ENCODE peak calls at places on chromosome 2, in eight cellular contexts. One of them, this sample, is unnamed.
A peak's percentile ranks its signal among the peaks of the same experiment; 100 is the strongest.

GRCh38 chr2:44351676-44352075 is 9.6 kb downstream of the PREPL start:
- DNase-seq in psoas muscle: no peak
- DNase-seq in heart left ventricle: no peak
- DNase-seq in cardiac muscle cell: no peak
- DNase-seq in sigmoid colon: no peak
- DNase-seq in MCF 10A: no peak
- DNase-seq in AG04449: no peak
- DNase-seq in fibroblast of villous mesenchyme: peak; percentile 70
- DNase-seq in this sample: no peak

GRCh38 chr2:207438414-207439126 is 91.2 kb upstream of the CREB1 start:
- DNase-seq in psoas muscle: no peak
- DNase-seq in heart left ventricle: no peak
- DNase-seq in cardiac muscle cell: no peak
- DNase-seq in sigmoid colon: no peak
- DNase-seq in MCF 10A: no peak
- DNase-seq in AG04449: no peak
- DNase-seq in fibroblast of villous mesenchyme: no peak
- DNase-seq in this sample: no peak

GRCh38 chr2:174076948-174077347 is 111.8 kb upstream of the SP3 start:
- DNase-seq in psoas muscle: no peak
- DNase-seq in heart left ventricle: no peak
- DNase-seq in cardiac muscle cell: no peak
- DNase-seq in sigmoid colon: no peak
- DNase-seq in MCF 10A: no peak
- DNase-seq in AG04449: no peak
- DNase-seq in fibroblast of villous mesenchyme: no peak
- DNase-seq in this sample: no peak

GRCh38 chr2:157830696-157831570 is 45.2 kb downstream of the ACVR1 start:
- DNase-seq in psoas muscle: no peak
- DNase-seq in heart left ventricle: no peak
- DNase-seq in cardiac muscle cell: no peak
- DNase-seq in sigmoid colon: no peak
- DNase-seq in MCF 10A: peak; percentile 90
- DNase-seq in AG04449: peak; percentile 79
- DNase-seq in fibroblast of villous mesenchyme: peak; percentile 96
- DNase-seq in this sample: peak; percentile 34

GRCh38 chr2:228681426-228681825 is 499.9 kb upstream of the SPHKAP start:
- DNase-seq in psoas muscle: no peak
- DNase-seq in heart left ventricle: no peak
- DNase-seq in cardiac muscle cell: peak; percentile 43
- DNase-seq in sigmoid colon: no peak
- DNase-seq in MCF 10A: peak; percentile 67
- DNase-seq in AG04449: no peak
- DNase-seq in fibroblast of villous mesenchyme: peak; percentile 75
- DNase-seq in this sample: no peak

GRCh38 chr2:107545851-107546250 is 280.8 kb upstream of the RGPD4 start:
- DNase-seq in psoas muscle: no peak
- DNase-seq in heart left ventricle: no peak
- DNase-seq in cardiac muscle cell: no peak
- DNase-seq in sigmoid colon: no peak
- DNase-seq in MCF 10A: no peak
- DNase-seq in AG04449: no peak
- DNase-seq in fibroblast of villous mesenchyme: peak; percentile 2
- DNase-seq in this sample: no peak

GRCh38 chr2:189178726-189179606 is 595 bp downstream of the COL5A2 start:
- DNase-seq in psoas muscle: no peak
- DNase-seq in heart left ventricle: peak; percentile 29
- DNase-seq in cardiac muscle cell: peak; percentile 56
- DNase-seq in sigmoid colon: peak; percentile 72
- DNase-seq in MCF 10A: no peak
- DNase-seq in AG04449: no peak
- DNase-seq in fibroblast of villous mesenchyme: peak; percentile 95
- DNase-seq in this sample: no peak

GRCh38 chr2:13046557-13047165 is 329.9 kb downstream of the TRIB2 start:
- DNase-seq in psoas muscle: no peak
- DNase-seq in heart left ventricle: no peak
- DNase-seq in cardiac muscle cell: no peak
- DNase-seq in sigmoid colon: no peak
- DNase-seq in MCF 10A: peak; percentile 20
- DNase-seq in AG04449: no peak
- DNase-seq in fibroblast of villous mesenchyme: peak; percentile 27
- DNase-seq in this sample: no peak

GRCh38 chr2:180559766-180560165 is 420.6 kb upstream of the UBE2E3 start:
- DNase-seq in psoas muscle: no peak
- DNase-seq in heart left ventricle: no peak
- DNase-seq in cardiac muscle cell: no peak
- DNase-seq in sigmoid colon: no peak
- DNase-seq in MCF 10A: no peak
- DNase-seq in AG04449: no peak
- DNase-seq in fibroblast of villous mesenchyme: peak; percentile 21
- DNase-seq in this sample: no peak
- TF ChIP-seq CTCF in psoas muscle: no peak
- TF ChIP-seq CTCF in heart left ventricle: no peak
- TF ChIP-seq CTCF in cardiac muscle cell: no peak
- TF ChIP-seq CTCF in sigmoid colon: no peak
- TF ChIP-seq CTCF in MCF 10A: no peak
- TF ChIP-seq CTCF in AG04449: no peak
- TF ChIP-seq CTCF in fibroblast of villous mesenchyme: no peak
- TF ChIP-seq CTCF in this sample: no peak

GRCh38 chr2:32770360-32770759 is 142.5 kb downstream of the TTC27 start:
- DNase-seq in psoas muscle: no peak
- DNase-seq in heart left ventricle: no peak
- DNase-seq in cardiac muscle cell: peak; percentile 54
- DNase-seq in sigmoid colon: no peak
- DNase-seq in MCF 10A: no peak
- DNase-seq in AG04449: no peak
- DNase-seq in fibroblast of villous mesenchyme: no peak
- DNase-seq in this sample: no peak

GRCh38 chr2:32773409-32773808 is 145.6 kb downstream of the TTC27 start:
- DNase-seq in psoas muscle: no peak
- DNase-seq in heart left ventricle: no peak
- DNase-seq in cardiac muscle cell: no peak
- DNase-seq in sigmoid colon: no peak
- DNase-seq in MCF 10A: no peak
- DNase-seq in AG04449: no peak
- DNase-seq in fibroblast of villous mesenchyme: no peak
- DNase-seq in this sample: no peak

GRCh38 chr2:32775954-32776353 is 148.1 kb downstream of the TTC27 start:
- DNase-seq in psoas muscle: no peak
- DNase-seq in heart left ventricle: no peak
- DNase-seq in cardiac muscle cell: no peak
- DNase-seq in sigmoid colon: no peak
- DNase-seq in MCF 10A: no peak
- DNase-seq in AG04449: no peak
- DNase-seq in fibroblast of villous mesenchyme: no peak
- DNase-seq in this sample: no peak

GRCh38 chr2:32768387-32769174 is 140.7 kb downstream of the TTC27 start:
- DNase-seq in psoas muscle: no peak
- DNase-seq in heart left ventricle: no peak
- DNase-seq in cardiac muscle cell: no peak
- DNase-seq in sigmoid colon: no peak
- DNase-seq in MCF 10A: no peak
- DNase-seq in AG04449: no peak
- DNase-seq in fibroblast of villous mesenchyme: peak; percentile 61
- DNase-seq in this sample: no peak

GRCh38 chr2:32772623-32773221 is 144.9 kb downstream of the TTC27 start:
- DNase-seq in psoas muscle: no peak
- DNase-seq in heart left ventricle: no peak
- DNase-seq in cardiac muscle cell: peak; percentile 79
- DNase-seq in sigmoid colon: no peak
- DNase-seq in MCF 10A: peak; percentile 59
- DNase-seq in AG04449: peak; percentile 21
- DNase-seq in fibroblast of villous mesenchyme: peak; percentile 76
- DNase-seq in this sample: no peak
- TF ChIP-seq CTCF in psoas muscle: peak; percentile 77
- TF ChIP-seq CTCF in heart left ventricle: peak; percentile 89
- TF ChIP-seq CTCF in cardiac muscle cell: peak; percentile 69
- TF ChIP-seq CTCF in sigmoid colon: peak; percentile 53
- TF ChIP-seq CTCF in MCF 10A: peak; percentile 82
- TF ChIP-seq CTCF in AG04449: peak; percentile 44
- TF ChIP-seq CTCF in fibroblast of villous mesenchyme: peak; percentile 77
- TF ChIP-seq CTCF in this sample: peak; percentile 28

GRCh38 chr2:38653380-38653714 is 12.6 kb upstream of the GALM start:
- DNase-seq in psoas muscle: no peak
- DNase-seq in heart left ventricle: no peak
- DNase-seq in cardiac muscle cell: no peak
- DNase-seq in sigmoid colon: no peak
- DNase-seq in MCF 10A: no peak
- DNase-seq in AG04449: no peak
- DNase-seq in fibroblast of villous mesenchyme: no peak
- DNase-seq in this sample: no peak

GRCh38 chr2:38653715-38654494 is 12.0 kb upstream of the GALM start:
- DNase-seq in psoas muscle: no peak
- DNase-seq in heart left ventricle: no peak
- DNase-seq in cardiac muscle cell: no peak
- DNase-seq in sigmoid colon: no peak
- DNase-seq in MCF 10A: no peak
- DNase-seq in AG04449: no peak
- DNase-seq in fibroblast of villous mesenchyme: peak; percentile 12
- DNase-seq in this sample: no peak

GRCh38 chr2:38652431-38653273 is 13.3 kb upstream of the GALM start:
- DNase-seq in psoas muscle: no peak
- DNase-seq in heart left ventricle: no peak
- DNase-seq in cardiac muscle cell: no peak
- DNase-seq in sigmoid colon: no peak
- DNase-seq in MCF 10A: no peak
- DNase-seq in AG04449: no peak
- DNase-seq in fibroblast of villous mesenchyme: peak; percentile 53
- DNase-seq in this sample: no peak

GRCh38 chr2:38655441-38655840 is 10.5 kb upstream of the GALM start:
- DNase-seq in psoas muscle: no peak
- DNase-seq in heart left ventricle: no peak
- DNase-seq in cardiac muscle cell: no peak
- DNase-seq in sigmoid colon: no peak
- DNase-seq in MCF 10A: no peak
- DNase-seq in AG04449: no peak
- DNase-seq in fibroblast of villous mesenchyme: no peak
- DNase-seq in this sample: no peak

DNA sequence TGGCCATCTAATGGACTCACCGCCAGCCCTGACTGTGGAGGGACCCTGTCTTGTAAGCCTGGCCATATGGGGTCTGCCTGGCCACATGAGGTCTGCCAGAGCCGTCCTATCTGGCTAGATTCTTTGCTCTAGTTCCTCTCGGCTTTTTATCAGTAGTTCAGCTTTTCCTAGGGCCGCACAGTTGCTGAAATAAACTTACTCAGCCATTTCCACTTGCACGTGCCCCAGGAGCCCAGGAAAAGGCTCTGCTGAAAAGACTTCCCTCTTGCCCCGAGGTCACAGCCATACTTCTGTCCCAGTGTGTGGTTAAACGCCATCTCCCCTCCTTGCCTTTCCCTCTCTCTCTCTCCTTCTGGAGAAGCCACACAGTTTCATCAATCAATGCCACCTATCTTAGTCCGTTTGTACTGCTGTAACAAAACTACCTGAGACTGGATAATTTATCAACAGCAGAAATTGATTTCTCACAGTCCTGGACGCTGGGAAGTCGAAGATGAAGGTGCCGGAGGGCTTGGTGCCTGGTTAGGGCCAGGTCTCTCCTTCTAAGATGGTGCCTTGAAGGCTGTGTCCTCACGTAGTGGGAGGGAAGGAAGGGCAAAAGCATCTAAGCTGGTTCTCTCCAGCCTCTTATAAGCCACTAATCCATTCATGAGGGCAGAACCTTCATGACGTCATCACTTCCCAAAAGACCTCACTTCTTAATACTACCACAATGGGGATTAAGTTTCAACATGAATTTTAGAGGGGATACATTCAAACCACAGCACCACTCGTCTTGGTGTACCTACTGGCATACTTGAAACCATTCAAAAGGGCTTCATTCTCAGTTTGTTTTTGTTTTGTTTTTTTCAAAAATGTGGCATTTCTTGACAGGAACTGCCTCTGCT is 11.2 kb upstream of the GALM start:
- DNase-seq in psoas muscle: no peak
- DNase-seq in heart left ventricle: peak; percentile 47
- DNase-seq in cardiac muscle cell: no peak
- DNase-seq in sigmoid colon: no peak
- DNase-seq in MCF 10A: no peak
- DNase-seq in AG04449: no peak
- DNase-seq in fibroblast of villous mesenchyme: no peak
- DNase-seq in this sample: no peak
- TF ChIP-seq CTCF in psoas muscle: no peak
- TF ChIP-seq CTCF in heart left ventricle: no peak
- TF ChIP-seq CTCF in cardiac muscle cell: no peak
- TF ChIP-seq CTCF in sigmoid colon: no peak
- TF ChIP-seq CTCF in MCF 10A: no peak
- TF ChIP-seq CTCF in AG04449: no peak
- TF ChIP-seq CTCF in fibroblast of villous mesenchyme: no peak
- TF ChIP-seq CTCF in this sample: no peak

GRCh38 chr2:3078684-3079083 is 298.9 kb downstream of the EIPR1 start:
- DNase-seq in psoas muscle: no peak
- DNase-seq in heart left ventricle: no peak
- DNase-seq in cardiac muscle cell: no peak
- DNase-seq in sigmoid colon: no peak
- DNase-seq in MCF 10A: peak; percentile 13
- DNase-seq in AG04449: no peak
- DNase-seq in fibroblast of villous mesenchyme: no peak
- DNase-seq in this sample: no peak
- TF ChIP-seq CTCF in psoas muscle: no peak
- TF ChIP-seq CTCF in heart left ventricle: no peak
- TF ChIP-seq CTCF in cardiac muscle cell: no peak
- TF ChIP-seq CTCF in sigmoid colon: no peak
- TF ChIP-seq CTCF in MCF 10A: no peak
- TF ChIP-seq CTCF in AG04449: no peak
- TF ChIP-seq CTCF in fibroblast of villous mesenchyme: no peak
- TF ChIP-seq CTCF in this sample: no peak

GRCh38 chr2:213664817-213665216 is 380.6 kb downstream of the SPAG16 start:
- DNase-seq in psoas muscle: no peak
- DNase-seq in heart left ventricle: no peak
- DNase-seq in cardiac muscle cell: no peak
- DNase-seq in sigmoid colon: no peak
- DNase-seq in MCF 10A: no peak
- DNase-seq in AG04449: no peak
- DNase-seq in fibroblast of villous mesenchyme: no peak
- DNase-seq in this sample: no peak

DNA sequence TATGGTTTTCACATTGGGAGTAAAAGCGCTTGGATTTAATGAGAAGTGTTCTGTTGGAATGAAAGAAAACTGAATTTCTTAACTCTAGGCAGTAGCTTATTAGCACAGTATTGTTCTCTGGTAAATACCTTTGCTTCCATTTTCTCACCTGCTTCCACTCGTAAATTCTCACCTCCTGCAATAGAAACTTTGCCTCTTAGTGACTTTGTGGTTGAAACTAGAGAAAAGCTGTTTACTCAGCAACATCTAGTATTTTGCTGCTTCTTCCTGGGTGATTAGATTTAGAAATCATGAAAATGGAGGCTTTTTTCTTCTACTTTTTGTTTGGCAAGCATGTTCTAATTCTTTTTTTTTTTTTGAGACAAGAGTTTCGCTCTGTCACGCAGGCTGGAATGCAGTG is 385.4 kb downstream of the SPAG16 start:
- DNase-seq in psoas muscle: no peak
- DNase-seq in heart left ventricle: no peak
- DNase-seq in cardiac muscle cell: no peak
- DNase-seq in sigmoid colon: no peak
- DNase-seq in MCF 10A: no peak
- DNase-seq in AG04449: no peak
- DNase-seq in fibroblast of villous mesenchyme: no peak
- DNase-seq in this sample: no peak
- TF ChIP-seq CTCF in psoas muscle: no peak
- TF ChIP-seq CTCF in heart left ventricle: no peak
- TF ChIP-seq CTCF in cardiac muscle cell: no peak
- TF ChIP-seq CTCF in sigmoid colon: no peak
- TF ChIP-seq CTCF in MCF 10A: no peak
- TF ChIP-seq CTCF in AG04449: no peak
- TF ChIP-seq CTCF in fibroblast of villous mesenchyme: no peak
- TF ChIP-seq CTCF in this sample: no peak